ENCODE peak calls at places on chromosomes 4 and X, in four cellular contexts. C is WERI-Rb-1; Z is effector memory CD4-positive, alpha-beta T cell; M is A549. V is an unnamed sample. For H3K9me3, the result is how much of the 10 kb centered on the place peaks cover.

GRCh38 chrX:65933085-65933589 is 106.7 kb downstream of the VSIG4 start:
- DNase-seq in Z (no peak), M (no peak), C (no peak), V (no peak)

GRCh38 chr4:3374011-3374645 is 67.6 kb upstream of the HGFAC start:
- DNase-seq in M (no peak), C (no peak), Z (no peak), V (no peak)

GRCh38 chr4:121213940-121214339 is 49.8 kb upstream of the TNIP3 start:
- DNase-seq in M (no peak), C (no peak), Z (no peak), V (no peak)

GRCh38 chr4:16915956-16916355 is 17.5 kb upstream of the LDB2 start:
- DNase-seq in Z (no peak), M (no peak), C (no peak), V (no peak)

GRCh38 chr4:10066704-10067651 is 45.7 kb upstream of the SLC2A9 start:
- DNase-seq in M (no peak), C (peak), Z (no peak), V (no peak)

GRCh38 chr4:7691992-7692391 is 247.7 kb downstream of the AFAP1 start:
- DNase-seq in C (no peak), Z (no peak), M (no peak), V (no peak)

GRCh38 chr4:4671774-4672349 is 130.0 kb upstream of the STX18 start:
- DNase-seq in C (no peak), Z (no peak), M (no peak), V (no peak)

GRCh38 chr4:120964596-120964995 is 42.1 kb upstream of the PRDM5 start:
- DNase-seq in C (no peak), M (no peak), Z (no peak), V (no peak)

GRCh38 chrX:39253551-39253950 is 452.3 kb downstream of the MID1IP1 start:
- DNase-seq in C (no peak), Z (no peak), M (no peak), V (no peak)

GRCh38 chr4:106898621-106899230 is 137.4 kb downstream of the DKK2 start:
- DNase-seq in C (peak), M (peak), Z (no peak), V (no peak)

GRCh38 chrX:117957128-117957527 is 159.5 kb downstream of the KLHL13 start:
- DNase-seq in C (no peak), Z (no peak), M (no peak), V (no peak)

GRCh38 chr4:57080781-57081650 is 29.2 kb downstream of the IGFBP7 start:
- DNase-seq in M (peak), Z (no peak), C (no peak), V (no peak)

GRCh38 chr4:169070895-169071218 is 60.8 kb upstream of the CBR4 start:
- DNase-seq in C (no peak), Z (no peak), M (peak), V (no peak)

GRCh38 chr4:145565328-145565727 is 53.9 kb upstream of the MMAA start:
- DNase-seq in C (no peak), M (no peak), Z (no peak), V (no peak)

GRCh38 chr4:124478518-124478917 is 234.0 kb downstream of the ANKRD50 start:
- DNase-seq in M (no peak), C (no peak), Z (no peak), V (no peak)

DNA sequence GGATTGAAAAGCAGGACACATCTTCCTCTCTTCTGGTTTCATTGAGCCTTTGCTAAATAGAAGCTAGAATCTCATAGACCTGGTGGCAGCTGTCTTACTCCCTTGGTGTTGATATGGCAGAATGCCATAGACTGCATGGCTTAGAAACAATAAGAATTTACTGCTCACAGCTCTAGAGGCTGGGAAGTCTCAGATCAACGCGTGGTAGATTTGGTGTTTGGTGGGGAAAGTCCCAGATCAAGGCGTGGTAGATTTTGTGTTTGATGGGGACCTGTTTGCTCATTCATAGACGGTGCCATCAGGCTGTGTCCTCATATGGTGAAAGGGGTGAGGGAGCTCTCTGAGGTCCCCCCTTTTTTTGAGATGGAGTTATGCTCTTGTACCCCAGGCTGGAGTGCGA is 57.6 kb upstream of the PPP2R3B start:
- DNase-seq in M (no peak), C (no peak), Z (no peak), V (no peak)
- H3K9me3 ChIP-seq in M (under half), C (under half), Z (under half), V (under half)

DNA sequence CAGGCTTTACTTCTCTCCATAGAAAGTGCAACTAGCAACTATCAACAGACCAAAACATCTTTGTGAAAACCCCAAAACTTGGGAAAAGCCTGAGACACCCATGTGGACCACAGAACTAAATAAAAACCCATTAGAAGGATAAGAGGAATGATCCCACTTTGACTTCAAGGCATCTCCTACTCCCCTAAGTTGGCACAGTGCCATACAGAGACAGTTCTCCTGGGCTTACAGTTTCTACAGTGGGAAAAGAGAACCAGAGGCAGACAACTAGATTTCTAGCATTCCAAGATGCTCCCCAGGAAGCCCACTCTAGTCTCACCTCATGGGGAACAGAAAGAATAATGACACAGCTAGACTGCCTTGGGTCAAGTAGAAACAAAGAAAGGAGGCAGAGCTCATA is 20.4 kb downstream of the TMLHE start:
- DNase-seq in C (no peak), M (no peak), Z (no peak), V (no peak)
- H3K9me3 ChIP-seq in C (under half), M (under half), Z (under half), V (under half)

DNA sequence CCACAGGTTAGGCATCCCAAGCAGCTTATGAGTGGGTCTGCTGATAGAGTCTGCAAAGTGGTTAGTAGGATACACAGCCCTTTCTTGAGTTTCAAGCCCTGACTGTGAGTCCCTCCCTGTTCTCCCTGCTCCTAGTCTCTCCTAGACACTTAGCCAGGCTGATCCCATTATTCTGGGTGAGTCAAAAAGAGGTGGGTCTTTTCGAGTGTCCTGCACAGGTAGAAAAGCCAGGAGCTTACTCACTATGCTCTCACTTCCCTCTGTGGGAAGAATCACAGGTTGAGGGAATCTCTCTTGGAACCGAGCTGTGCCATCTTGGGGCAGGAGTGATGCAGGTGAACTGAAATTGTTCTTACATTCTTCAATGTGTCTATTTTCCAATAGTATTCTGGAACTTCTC is 29.7 kb downstream of the SCLT1 start:
- DNase-seq in M (no peak), Z (no peak), C (no peak), V (no peak)
- H3K9me3 ChIP-seq in M (under half), Z (under half), C (under half), V (under half)

GRCh38 chrX:152647978-152648377 is 10.3 kb downstream of the GABRQ start:
- DNase-seq in M (no peak), Z (no peak), C (no peak), V (no peak)
- H3K9me3 ChIP-seq in M (under half), Z (under half), C (under half), V (under half)

DNA sequence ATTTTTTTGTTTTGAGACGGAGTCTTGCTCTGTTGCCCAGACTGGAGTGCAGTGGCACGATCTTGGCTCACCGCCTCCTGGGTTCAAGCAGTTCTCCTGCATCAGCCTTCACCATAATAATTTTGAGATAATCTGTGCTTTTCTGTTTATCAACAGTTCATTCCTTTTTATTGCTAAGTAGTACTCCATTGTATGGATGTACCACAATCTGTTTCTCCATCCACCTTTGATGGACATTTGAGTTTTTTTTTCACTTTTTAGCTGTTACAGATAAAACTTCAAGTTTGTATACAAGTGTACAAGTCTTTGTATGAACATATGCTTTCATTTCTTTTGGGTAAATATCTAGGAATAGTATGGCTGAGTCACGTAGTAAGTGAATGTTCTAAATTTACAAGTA is 9.0 kb downstream of the FUNDC2 start:
- DNase-seq in M (no peak), Z (no peak), C (no peak), V (no peak)
- H3K9me3 ChIP-seq in M (under half), Z (under half), C (under half), V (under half)

GRCh38 chrX:135454816-135455215 is 33.1 kb downstream of the SMIM10L2A start:
- DNase-seq in Z (no peak), M (no peak), C (no peak), V (no peak)
- H3K9me3 ChIP-seq in Z (under half), M (under half), C (under half), V (under half)

DNA sequence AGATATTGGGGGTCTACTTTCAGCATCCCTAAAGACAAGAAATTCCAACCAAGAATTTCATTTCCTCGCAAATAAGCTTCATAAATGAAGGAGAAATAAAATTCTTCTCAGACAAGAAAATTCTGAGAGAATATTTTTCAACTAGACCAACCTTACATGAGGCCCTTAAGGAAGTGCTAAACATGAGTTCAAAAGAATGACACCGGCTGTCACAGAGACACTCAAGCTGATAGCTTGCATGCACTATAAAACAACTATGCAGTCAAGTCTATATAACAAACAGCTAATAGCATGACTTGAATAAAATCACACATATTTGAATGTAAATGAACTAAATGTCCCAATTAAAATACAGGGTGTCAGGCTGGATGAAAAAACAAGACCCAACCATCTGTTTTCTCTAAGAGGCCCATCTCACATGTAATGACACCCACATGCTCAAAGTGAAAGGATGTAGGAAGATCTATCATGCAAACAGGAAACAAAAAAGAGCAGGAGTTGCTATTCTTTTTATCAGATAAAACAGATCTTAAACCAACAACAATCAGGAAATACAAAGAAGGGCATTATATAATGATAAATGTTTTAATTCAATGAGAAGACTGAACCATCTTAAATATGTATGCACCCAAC is 27.2 kb downstream of the FAAH2 start:
- DNase-seq in C (no peak), Z (no peak), M (no peak), V (no peak)
- H3K9me3 ChIP-seq in C (under half), Z (under half), M (under half), V (under half)

V was measured in T-helper 17 cell.